ENCODE peak calls at places on chromosomes 12 and 14, in ten cellular contexts. One of them, this sample, is unnamed.

GRCh38 chr14:105069887-105070759 is 4.9 kb upstream of the GPR132 start:
- DNase-seq in memory B cell: peak
- DNase-seq in fibroblast of pulmonary artery: peak
- DNase-seq in mucosa of descending colon: peak
- DNase-seq in NCI-H2029: no peak
- DNase-seq in mucosa of gallbladder: no peak
- DNase-seq in Daoy: peak
- DNase-seq in T-cell: no peak
- DNase-seq in activated CD4-positive, alpha-beta T cell treated with anti-CD3 and anti-CD28 coated beads, Interleukin-2, amount 50 U/mL, for 48 hours: peak
- DNase-seq in activated T-helper 1 cell treated with anti-CD3 and anti-CD28 coated beads, Interleukin-2, amount 50 U/mL, for 16 hours: no peak
- DNase-seq in this sample: no peak

GRCh38 chr14:100439781-100440180 is 116.6 kb downstream of the SLC25A47 start:
- DNase-seq in mucosa of gallbladder: no peak
- DNase-seq in activated CD4-positive, alpha-beta T cell treated with anti-CD3 and anti-CD28 coated beads, Interleukin-2, amount 50 U/mL, for 48 hours: no peak
- DNase-seq in memory B cell: no peak
- DNase-seq in NCI-H2029: no peak
- DNase-seq in fibroblast of pulmonary artery: peak
- DNase-seq in mucosa of descending colon: peak
- DNase-seq in Daoy: peak
- DNase-seq in T-cell: no peak
- DNase-seq in activated T-helper 1 cell treated with anti-CD3 and anti-CD28 coated beads, Interleukin-2, amount 50 U/mL, for 16 hours: no peak
- DNase-seq in this sample: no peak

GRCh38 chr14:34911209-34912150 is 36.3 kb upstream of the BAZ1A start:
- DNase-seq in Daoy: peak
- DNase-seq in activated T-helper 1 cell treated with anti-CD3 and anti-CD28 coated beads, Interleukin-2, amount 50 U/mL, for 16 hours: no peak
- DNase-seq in activated CD4-positive, alpha-beta T cell treated with anti-CD3 and anti-CD28 coated beads, Interleukin-2, amount 50 U/mL, for 48 hours: no peak
- DNase-seq in T-cell: no peak
- DNase-seq in NCI-H2029: no peak
- DNase-seq in mucosa of descending colon: no peak
- DNase-seq in mucosa of gallbladder: no peak
- DNase-seq in fibroblast of pulmonary artery: peak
- DNase-seq in memory B cell: no peak
- DNase-seq in this sample: no peak

GRCh38 chr14:66284346-66284745 is 201.8 kb upstream of the CCDC196 start:
- DNase-seq in fibroblast of pulmonary artery: peak
- DNase-seq in NCI-H2029: no peak
- DNase-seq in activated T-helper 1 cell treated with anti-CD3 and anti-CD28 coated beads, Interleukin-2, amount 50 U/mL, for 16 hours: no peak
- DNase-seq in T-cell: no peak
- DNase-seq in Daoy: peak
- DNase-seq in memory B cell: no peak
- DNase-seq in activated CD4-positive, alpha-beta T cell treated with anti-CD3 and anti-CD28 coated beads, Interleukin-2, amount 50 U/mL, for 48 hours: no peak
- DNase-seq in mucosa of gallbladder: no peak
- DNase-seq in mucosa of descending colon: no peak
- DNase-seq in this sample: no peak

GRCh38 chr12:56081393-56082347 is 1.7 kb downstream of the ERBB3 start:
- DNase-seq in mucosa of gallbladder: peak
- DNase-seq in T-cell: no peak
- DNase-seq in fibroblast of pulmonary artery: no peak
- DNase-seq in NCI-H2029: no peak
- DNase-seq in memory B cell: no peak
- DNase-seq in activated T-helper 1 cell treated with anti-CD3 and anti-CD28 coated beads, Interleukin-2, amount 50 U/mL, for 16 hours: no peak
- DNase-seq in mucosa of descending colon: peak
- DNase-seq in Daoy: no peak
- DNase-seq in activated CD4-positive, alpha-beta T cell treated with anti-CD3 and anti-CD28 coated beads, Interleukin-2, amount 50 U/mL, for 48 hours: no peak
- DNase-seq in this sample: no peak

GRCh38 chr14:54011001-54011400 is 54.4 kb upstream of the BMP4 start:
- DNase-seq in NCI-H2029: no peak
- DNase-seq in activated T-helper 1 cell treated with anti-CD3 and anti-CD28 coated beads, Interleukin-2, amount 50 U/mL, for 16 hours: no peak
- DNase-seq in fibroblast of pulmonary artery: no peak
- DNase-seq in T-cell: no peak
- DNase-seq in memory B cell: no peak
- DNase-seq in mucosa of gallbladder: no peak
- DNase-seq in Daoy: no peak
- DNase-seq in activated CD4-positive, alpha-beta T cell treated with anti-CD3 and anti-CD28 coated beads, Interleukin-2, amount 50 U/mL, for 48 hours: no peak
- DNase-seq in mucosa of descending colon: no peak
- DNase-seq in this sample: no peak

GRCh38 chr12:66600805-66601392 is 78.0 kb downstream of the GRIP1 start:
- DNase-seq in activated CD4-positive, alpha-beta T cell treated with anti-CD3 and anti-CD28 coated beads, Interleukin-2, amount 50 U/mL, for 48 hours: no peak
- DNase-seq in NCI-H2029: peak
- DNase-seq in memory B cell: no peak
- DNase-seq in T-cell: no peak
- DNase-seq in mucosa of descending colon: no peak
- DNase-seq in mucosa of gallbladder: no peak
- DNase-seq in Daoy: no peak
- DNase-seq in activated T-helper 1 cell treated with anti-CD3 and anti-CD28 coated beads, Interleukin-2, amount 50 U/mL, for 16 hours: no peak
- DNase-seq in fibroblast of pulmonary artery: no peak
- DNase-seq in this sample: no peak

GRCh38 chr12:127760996-127761395 is 506.0 kb upstream of the TMEM132C start:
- DNase-seq in T-cell: no peak
- DNase-seq in mucosa of descending colon: no peak
- DNase-seq in fibroblast of pulmonary artery: no peak
- DNase-seq in mucosa of gallbladder: no peak
- DNase-seq in memory B cell: no peak
- DNase-seq in NCI-H2029: no peak
- DNase-seq in activated CD4-positive, alpha-beta T cell treated with anti-CD3 and anti-CD28 coated beads, Interleukin-2, amount 50 U/mL, for 48 hours: no peak
- DNase-seq in activated T-helper 1 cell treated with anti-CD3 and anti-CD28 coated beads, Interleukin-2, amount 50 U/mL, for 16 hours: no peak
- DNase-seq in Daoy: peak
- DNase-seq in this sample: no peak

GRCh38 chr12:122094735-122095561 is 16.4 kb downstream of the MLXIP start:
- DNase-seq in T-cell: no peak
- DNase-seq in activated T-helper 1 cell treated with anti-CD3 and anti-CD28 coated beads, Interleukin-2, amount 50 U/mL, for 16 hours: no peak
- DNase-seq in fibroblast of pulmonary artery: peak
- DNase-seq in NCI-H2029: peak
- DNase-seq in mucosa of descending colon: no peak
- DNase-seq in Daoy: no peak
- DNase-seq in mucosa of gallbladder: no peak
- DNase-seq in memory B cell: no peak
- DNase-seq in activated CD4-positive, alpha-beta T cell treated with anti-CD3 and anti-CD28 coated beads, Interleukin-2, amount 50 U/mL, for 48 hours: no peak
- DNase-seq in this sample: no peak

GRCh38 chr12:75735853-75736252 is 224.4 kb upstream of the KRR1 start:
- DNase-seq in mucosa of gallbladder: no peak
- DNase-seq in mucosa of descending colon: no peak
- DNase-seq in activated CD4-positive, alpha-beta T cell treated with anti-CD3 and anti-CD28 coated beads, Interleukin-2, amount 50 U/mL, for 48 hours: no peak
- DNase-seq in T-cell: no peak
- DNase-seq in memory B cell: no peak
- DNase-seq in fibroblast of pulmonary artery: no peak
- DNase-seq in NCI-H2029: no peak
- DNase-seq in Daoy: no peak
- DNase-seq in activated T-helper 1 cell treated with anti-CD3 and anti-CD28 coated beads, Interleukin-2, amount 50 U/mL, for 16 hours: no peak
- DNase-seq in this sample: no peak

GRCh38 chr12:5043589-5044419 is at the start of gene KCNA5:
- DNase-seq in Daoy: no peak
- DNase-seq in memory B cell: no peak
- DNase-seq in NCI-H2029: no peak
- DNase-seq in fibroblast of pulmonary artery: no peak
- DNase-seq in T-cell: no peak
- DNase-seq in mucosa of descending colon: no peak
- DNase-seq in activated T-helper 1 cell treated with anti-CD3 and anti-CD28 coated beads, Interleukin-2, amount 50 U/mL, for 16 hours: no peak
- DNase-seq in activated CD4-positive, alpha-beta T cell treated with anti-CD3 and anti-CD28 coated beads, Interleukin-2, amount 50 U/mL, for 48 hours: no peak
- DNase-seq in mucosa of gallbladder: no peak
- DNase-seq in this sample: no peak

GRCh38 chr12:127509066-127509778 is 757.7 kb upstream of the TMEM132C start:
- DNase-seq in NCI-H2029: no peak
- DNase-seq in T-cell: no peak
- DNase-seq in mucosa of descending colon: no peak
- DNase-seq in activated CD4-positive, alpha-beta T cell treated with anti-CD3 and anti-CD28 coated beads, Interleukin-2, amount 50 U/mL, for 48 hours: no peak
- DNase-seq in mucosa of gallbladder: no peak
- DNase-seq in memory B cell: no peak
- DNase-seq in Daoy: peak
- DNase-seq in activated T-helper 1 cell treated with anti-CD3 and anti-CD28 coated beads, Interleukin-2, amount 50 U/mL, for 16 hours: no peak
- DNase-seq in fibroblast of pulmonary artery: peak
- DNase-seq in this sample: no peak

GRCh38 chr12:66296171-66296683 is 6.1 kb upstream of the HELB start:
- DNase-seq in activated CD4-positive, alpha-beta T cell treated with anti-CD3 and anti-CD28 coated beads, Interleukin-2, amount 50 U/mL, for 48 hours: no peak
- DNase-seq in mucosa of gallbladder: no peak
- DNase-seq in mucosa of descending colon: no peak
- DNase-seq in activated T-helper 1 cell treated with anti-CD3 and anti-CD28 coated beads, Interleukin-2, amount 50 U/mL, for 16 hours: no peak
- DNase-seq in NCI-H2029: no peak
- DNase-seq in T-cell: no peak
- DNase-seq in fibroblast of pulmonary artery: no peak
- DNase-seq in Daoy: peak
- DNase-seq in memory B cell: no peak
- DNase-seq in this sample: no peak

GRCh38 chr14:84937449-84937848 is 592.5 kb upstream of the FLRT2 start:
- DNase-seq in fibroblast of pulmonary artery: no peak
- DNase-seq in Daoy: no peak
- DNase-seq in T-cell: no peak
- DNase-seq in activated T-helper 1 cell treated with anti-CD3 and anti-CD28 coated beads, Interleukin-2, amount 50 U/mL, for 16 hours: no peak
- DNase-seq in mucosa of descending colon: no peak
- DNase-seq in NCI-H2029: no peak
- DNase-seq in memory B cell: no peak
- DNase-seq in mucosa of gallbladder: no peak
- DNase-seq in activated CD4-positive, alpha-beta T cell treated with anti-CD3 and anti-CD28 coated beads, Interleukin-2, amount 50 U/mL, for 48 hours: no peak
- DNase-seq in this sample: no peak

GRCh38 chr12:120687570-120688289 is 781 bp downstream of the MLEC start:
- DNase-seq in T-cell: peak
- DNase-seq in NCI-H2029: no peak
- DNase-seq in mucosa of gallbladder: no peak
- DNase-seq in mucosa of descending colon: peak
- DNase-seq in Daoy: no peak
- DNase-seq in activated T-helper 1 cell treated with anti-CD3 and anti-CD28 coated beads, Interleukin-2, amount 50 U/mL, for 16 hours: peak
- DNase-seq in fibroblast of pulmonary artery: no peak
- DNase-seq in memory B cell: no peak
- DNase-seq in activated CD4-positive, alpha-beta T cell treated with anti-CD3 and anti-CD28 coated beads, Interleukin-2, amount 50 U/mL, for 48 hours: peak
- DNase-seq in this sample: no peak

GRCh38 chr12:33588082-33588712 is 148.6 kb upstream of the SYT10 start:
- DNase-seq in activated CD4-positive, alpha-beta T cell treated with anti-CD3 and anti-CD28 coated beads, Interleukin-2, amount 50 U/mL, for 48 hours: no peak
- DNase-seq in activated T-helper 1 cell treated with anti-CD3 and anti-CD28 coated beads, Interleukin-2, amount 50 U/mL, for 16 hours: no peak
- DNase-seq in mucosa of gallbladder: peak
- DNase-seq in fibroblast of pulmonary artery: peak
- DNase-seq in Daoy: peak
- DNase-seq in NCI-H2029: no peak
- DNase-seq in T-cell: no peak
- DNase-seq in memory B cell: no peak
- DNase-seq in mucosa of descending colon: no peak
- DNase-seq in this sample: no peak

GRCh38 chr14:104087981-104088850 is 2.7 kb downstream of the ASPG start:
- DNase-seq in T-cell: no peak
- DNase-seq in activated CD4-positive, alpha-beta T cell treated with anti-CD3 and anti-CD28 coated beads, Interleukin-2, amount 50 U/mL, for 48 hours: no peak
- DNase-seq in mucosa of descending colon: peak
- DNase-seq in memory B cell: no peak
- DNase-seq in Daoy: peak
- DNase-seq in activated T-helper 1 cell treated with anti-CD3 and anti-CD28 coated beads, Interleukin-2, amount 50 U/mL, for 16 hours: no peak
- DNase-seq in NCI-H2029: no peak
- DNase-seq in mucosa of gallbladder: no peak
- DNase-seq in fibroblast of pulmonary artery: no peak
- DNase-seq in this sample: no peak

This sample was measured in naive thymus-derived CD4-positive, alpha-beta T cell.